ENCODE peak calls at places on chromosomes 2 and 18, in four cellular contexts. One of them, this sample, is unnamed.
A peak's percentile ranks its signal among the peaks of the same experiment; 100 is the strongest.

GRCh38 chr2:231182500-231182899 is 15.9 kb upstream of the ARMC9 start:
- DNase-seq in right cardiac atrium: no peak
- DNase-seq in endothelial cell of umbilical vein: no peak
- DNase-seq in kidney: no peak
- DNase-seq in this sample: no peak

GRCh38 chr2:127047716-127048617 is 59.0 kb downstream of the BIN1 start:
- DNase-seq in right cardiac atrium: peak; percentile 46
- DNase-seq in endothelial cell of umbilical vein: no peak
- DNase-seq in kidney: peak; percentile 68
- DNase-seq in this sample: no peak

GRCh38 chr2:171008550-171009205 is 79.6 kb downstream of the GORASP2 start:
- DNase-seq in right cardiac atrium: no peak
- DNase-seq in endothelial cell of umbilical vein: no peak
- DNase-seq in kidney: no peak
- DNase-seq in this sample: no peak

GRCh38 chr2:204003276-204003985 is 66.9 kb downstream of the ICOS start:
- DNase-seq in right cardiac atrium: no peak
- DNase-seq in endothelial cell of umbilical vein: no peak
- DNase-seq in kidney: no peak
- DNase-seq in this sample: no peak

GRCh38 chr2:197606180-197606579 is 69.2 kb downstream of the RFTN2 start:
- DNase-seq in right cardiac atrium: no peak
- DNase-seq in endothelial cell of umbilical vein: no peak
- DNase-seq in kidney: no peak
- DNase-seq in this sample: no peak

GRCh38 chr2:201779996-201780673 is 598 bp downstream of the ALS2 start:
- DNase-seq in right cardiac atrium: no peak
- DNase-seq in endothelial cell of umbilical vein: peak; percentile 59
- DNase-seq in kidney: no peak
- DNase-seq in this sample: no peak

GRCh38 chr2:222319576-222320440 is 21.0 kb upstream of the PAX3 start:
- DNase-seq in right cardiac atrium: peak; percentile 64
- DNase-seq in endothelial cell of umbilical vein: no peak
- DNase-seq in kidney: peak; percentile 80
- DNase-seq in this sample: peak; percentile 32

GRCh38 chr2:109386004-109386695 is 227.6 kb downstream of the SEPTIN10 start:
- DNase-seq in right cardiac atrium: no peak
- DNase-seq in endothelial cell of umbilical vein: no peak
- DNase-seq in kidney: peak; percentile 18
- DNase-seq in this sample: peak; percentile 19

GRCh38 chr18:9711361-9712129 is 3.4 kb downstream of the RAB31 start:
- DNase-seq in right cardiac atrium: no peak
- DNase-seq in endothelial cell of umbilical vein: no peak
- DNase-seq in kidney: peak; percentile 79
- DNase-seq in this sample: no peak

DNA sequence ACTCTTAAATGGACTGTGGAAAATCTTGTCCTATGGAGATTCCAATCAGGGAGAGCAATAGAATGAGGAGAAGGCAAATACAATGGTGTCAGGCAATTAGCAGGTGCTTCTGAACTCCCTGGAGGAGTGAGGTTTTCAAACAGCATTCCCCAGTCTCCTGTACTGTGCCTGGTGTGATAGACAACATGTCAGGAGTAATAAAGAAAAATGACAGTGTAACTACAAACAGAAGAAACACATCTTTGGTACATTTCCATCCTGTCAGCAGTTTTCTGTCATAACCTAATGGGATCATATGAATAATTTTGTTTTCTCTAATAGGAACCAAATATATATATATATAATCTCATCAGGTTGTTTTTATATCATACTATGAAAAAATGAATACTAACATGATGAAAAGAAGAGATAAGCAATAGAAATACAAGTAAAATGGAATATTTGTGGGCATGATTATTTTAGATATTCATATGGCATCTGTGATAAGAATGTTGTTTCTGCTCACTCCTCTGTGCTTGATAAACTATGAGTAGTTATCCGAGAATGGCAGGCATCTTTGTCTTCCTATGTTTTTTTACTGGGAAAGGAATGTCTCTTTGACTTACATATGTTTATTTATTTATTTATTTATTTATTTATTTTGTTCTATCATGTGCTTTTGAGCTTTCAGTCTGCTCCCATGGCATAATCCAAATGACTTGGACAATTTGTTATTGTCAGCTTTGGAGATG is 441.7 kb downstream of the TXNL1 start:
- DNase-seq in right cardiac atrium: no peak
- DNase-seq in endothelial cell of umbilical vein: peak; percentile 74
- DNase-seq in kidney: no peak
- DNase-seq in this sample: no peak
- H3K4me1 ChIP-seq in right cardiac atrium: peaks cover 11% of the 10 kb centered on the region
- H3K4me1 ChIP-seq in endothelial cell of umbilical vein: peaks cover 51% of the 10 kb centered on the region
- H3K4me1 ChIP-seq in kidney: no peaks in the 10 kb centered on the region
- H3K4me1 ChIP-seq in this sample: peaks cover 7% of the 10 kb centered on the region

DNA sequence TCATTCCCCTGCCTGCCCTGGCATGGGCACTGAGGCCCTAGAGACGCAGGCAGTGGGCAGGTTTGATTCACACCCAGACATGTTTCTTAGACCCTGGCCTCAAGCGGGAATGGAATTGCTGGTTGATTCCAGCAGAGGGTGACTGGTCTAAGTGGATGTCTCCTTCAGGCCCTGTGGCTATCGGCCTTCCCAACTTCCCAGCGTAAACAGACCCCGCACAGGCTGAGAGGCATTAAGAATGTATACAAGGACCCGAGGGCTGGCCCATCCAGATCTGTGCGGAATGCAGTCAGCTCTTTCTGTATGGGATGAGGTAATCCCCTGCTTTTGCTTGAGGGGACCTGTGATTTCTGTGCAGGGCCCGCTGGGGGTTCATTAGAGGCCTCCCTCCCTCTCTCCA is 6.4 kb downstream of the ACKR3 start:
- DNase-seq in right cardiac atrium: no peak
- DNase-seq in endothelial cell of umbilical vein: peak; percentile 77
- DNase-seq in kidney: no peak
- DNase-seq in this sample: no peak
- H3K4me1 ChIP-seq in right cardiac atrium: peaks cover 4% of the 10 kb centered on the region
- H3K4me1 ChIP-seq in endothelial cell of umbilical vein: peaks cover 59% of the 10 kb centered on the region
- H3K4me1 ChIP-seq in kidney: peaks cover 9% of the 10 kb centered on the region
- H3K4me1 ChIP-seq in this sample: peaks cover 79% of the 10 kb centered on the region

DNA sequence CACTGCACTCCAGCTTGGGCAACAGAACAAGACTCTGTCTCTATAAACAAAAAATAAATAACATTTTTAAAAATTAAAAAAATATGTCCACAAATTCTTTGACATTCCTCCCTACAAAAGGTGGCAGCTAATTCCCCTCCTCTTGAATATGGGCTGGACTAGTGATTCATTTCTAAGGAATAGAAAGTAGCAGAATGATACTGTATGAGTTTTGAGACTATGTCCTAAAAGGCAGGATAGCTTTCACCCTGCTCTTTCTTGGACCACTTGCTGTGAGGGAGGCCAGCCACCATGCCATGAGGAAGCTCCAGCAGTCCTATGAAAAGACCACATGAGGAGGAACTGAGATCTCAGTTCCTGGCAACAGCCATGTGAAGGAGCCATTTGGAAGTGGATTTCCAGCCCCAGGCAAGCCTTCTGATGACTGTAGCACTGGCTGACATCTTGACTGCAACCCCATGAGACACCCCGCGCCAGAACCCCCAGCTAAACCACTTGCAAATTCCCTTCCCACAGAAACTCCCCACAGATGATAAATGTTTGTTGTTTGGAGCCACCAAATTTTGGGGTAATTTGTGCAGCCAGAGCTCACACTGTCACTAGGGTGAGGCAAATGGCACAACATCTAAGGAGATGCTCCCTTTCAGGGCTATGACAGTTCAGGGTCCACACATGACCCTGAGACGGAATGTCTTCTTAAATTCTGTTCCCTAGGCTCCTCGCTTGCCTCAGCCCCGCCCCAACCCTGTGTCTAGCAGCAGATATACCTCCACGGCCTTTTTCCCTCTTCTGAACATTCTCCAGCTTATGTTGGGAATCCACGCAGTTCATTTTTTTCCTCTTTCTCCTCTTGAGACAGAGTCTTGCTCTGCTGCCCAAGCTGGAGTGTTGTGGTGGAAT is 17.1 kb upstream of the ATOH8 start:
- DNase-seq in right cardiac atrium: no peak
- DNase-seq in endothelial cell of umbilical vein: no peak
- DNase-seq in kidney: peak; percentile 45
- DNase-seq in this sample: no peak
- H3K4me1 ChIP-seq in right cardiac atrium: peaks cover 11% of the 10 kb centered on the region
- H3K4me1 ChIP-seq in endothelial cell of umbilical vein: peaks cover 33% of the 10 kb centered on the region
- H3K4me1 ChIP-seq in kidney: peaks cover 10% of the 10 kb centered on the region
- H3K4me1 ChIP-seq in this sample: peaks cover 59% of the 10 kb centered on the region

GRCh38 chr2:44936275-44936674 is 5.2 kb upstream of the SIX3 start:
- DNase-seq in right cardiac atrium: no peak
- DNase-seq in endothelial cell of umbilical vein: no peak
- DNase-seq in kidney: no peak
- DNase-seq in this sample: no peak

GRCh38 chr2:44934521-44934961 is 7.0 kb upstream of the SIX3 start:
- DNase-seq in right cardiac atrium: no peak
- DNase-seq in endothelial cell of umbilical vein: no peak
- DNase-seq in kidney: no peak
- DNase-seq in this sample: no peak

GRCh38 chr2:44934024-44934423 is 7.5 kb upstream of the SIX3 start:
- DNase-seq in right cardiac atrium: no peak
- DNase-seq in endothelial cell of umbilical vein: no peak
- DNase-seq in kidney: no peak
- DNase-seq in this sample: no peak

GRCh38 chr2:44935854-44936185 is 5.7 kb upstream of the SIX3 start:
- DNase-seq in right cardiac atrium: no peak
- DNase-seq in endothelial cell of umbilical vein: no peak
- DNase-seq in kidney: no peak
- DNase-seq in this sample: no peak

GRCh38 chr2:44934962-44935853 is 6.3 kb upstream of the SIX3 start:
- DNase-seq in right cardiac atrium: no peak
- DNase-seq in endothelial cell of umbilical vein: no peak
- DNase-seq in kidney: no peak
- DNase-seq in this sample: no peak
- H3K4me1 ChIP-seq in right cardiac atrium: no peaks in the 10 kb centered on the region
- H3K4me1 ChIP-seq in endothelial cell of umbilical vein: no peaks in the 10 kb centered on the region
- H3K4me1 ChIP-seq in kidney: peaks cover 11% of the 10 kb centered on the region
- H3K4me1 ChIP-seq in this sample: peaks cover 16% of the 10 kb centered on the region

This sample was measured in heart left ventricle.